ENCODE peak calls at places on chromosomes 7 and 10, in five cellular contexts. F is GM06990; E is H54; D is left cardiac atrium; Z is activated T-helper 2 cell treated with anti-CD3 and anti-CD28 coated beads, Interferon-gamma antibody, Interleukin-2, Interleukin-4, amounts not matched to agents 10 μg/mL and 5 μg/mL and 100 μg/mL, durations not matched to agents 14 hours and 24 hours and 36 hours. V is an unnamed sample.

GRCh38 chr10:33334170-33334838 is at the start of gene NRP1:
- DNase-seq in F (no peak), E (no peak), D (peak), Z (no peak), V (peak)

GRCh38 chr10:132372516-132373095 is 24.4 kb upstream of the PWWP2B start:
- DNase-seq in F (no peak), E (no peak), D (no peak), Z (no peak), V (no peak)

GRCh38 chr10:31875608-31876007 is 53.0 kb downstream of the ARHGAP12 start:
- DNase-seq in F (no peak), E (no peak), D (no peak), Z (no peak), V (peak)

GRCh38 chr7:5429857-5430611 is 6.4 kb upstream of the TNRC18 start:
- DNase-seq in F (no peak), E (no peak), D (no peak), Z (no peak), V (no peak)

GRCh38 chr7:123003539-123004126 is 8.1 kb upstream of the TAS2R16 start:
- DNase-seq in F (no peak), E (no peak), D (no peak), Z (no peak), V (no peak)

GRCh38 chr10:122446668-122447410 is 7.6 kb upstream of the ARMS2 start:
- DNase-seq in F (no peak), E (no peak), D (no peak), Z (no peak), V (no peak)

GRCh38 chr10:25531662-25532061 is 356.9 kb downstream of the GPR158 start:
- DNase-seq in F (no peak), E (no peak), D (no peak), Z (no peak), V (no peak)

GRCh38 chr10:62632071-62632809 is 172.3 kb upstream of the ADO start:
- DNase-seq in F (peak), E (no peak), D (peak), Z (peak), V (peak)

GRCh38 chr7:36283171-36283570 is 106.5 kb upstream of the ANLN start:
- DNase-seq in F (no peak), E (no peak), D (no peak), Z (no peak), V (no peak)

GRCh38 chr7:13106513-13106912 is 419.1 kb downstream of the ARL4A start:
- DNase-seq in F (no peak), E (no peak), D (no peak), Z (no peak), V (no peak)

GRCh38 chr10:55374060-55374459 is 573.0 kb upstream of the PCDH15 start:
- DNase-seq in F (no peak), E (no peak), D (peak), Z (no peak), V (no peak)

GRCh38 chr10:21526184-21526951 is 886 bp upstream of the SKIDA1 start:
- DNase-seq in F (peak), E (no peak), D (peak), Z (peak), V (peak)

GRCh38 chr7:12757443-12757842 is 70.0 kb downstream of the ARL4A start:
- DNase-seq in F (no peak), E (peak), D (no peak), Z (no peak), V (no peak)

GRCh38 chr7:100071018-100071723 is 10.4 kb downstream of the ZNF3 start:
- DNase-seq in F (no peak), E (no peak), D (no peak), Z (no peak), V (no peak)

GRCh38 chr7:101470668-101471067 is 108.0 kb downstream of the COL26A1 start:
- DNase-seq in F (no peak), E (no peak), D (no peak), Z (no peak), V (no peak)

GRCh38 chr7:132997505-132997904 is 84.4 kb downstream of the CHCHD3 start:
- DNase-seq in F (no peak), E (no peak), D (no peak), Z (no peak), V (no peak)

GRCh38 chr7:116876664-116877442 is 14.5 kb downstream of the CAPZA2 start:
- DNase-seq in F (no peak), E (no peak), D (peak), Z (no peak), V (no peak)

GRCh38 chr10:29109700-29110099 is 179.2 kb upstream of the LYZL1 start:
- DNase-seq in F (no peak), E (no peak), D (no peak), Z (no peak), V (no peak)

GRCh38 chr10:99858849-99859248 is 76.4 kb downstream of the ABCC2 start:
- DNase-seq in F (no peak), E (no peak), D (no peak), Z (no peak), V (no peak)

GRCh38 chr10:3763035-3763456 is 22.0 kb downstream of the KLF6 start:
- DNase-seq in F (no peak), E (no peak), D (no peak), Z (no peak), V (no peak)

GRCh38 chr7:20403356-20403755 is 72.7 kb downstream of the ITGB8 start:
- DNase-seq in F (no peak), E (no peak), D (peak), Z (no peak), V (no peak)

GRCh38 chr10:93859049-93859655 is 34.6 kb upstream of the SLC35G1 start:
- DNase-seq in F (no peak), E (no peak), D (no peak), Z (no peak), V (peak)

GRCh38 chr10:59387951-59388431 is 25.6 kb upstream of the FAM13C start:
- DNase-seq in F (no peak), E (peak), D (no peak), Z (no peak), V (no peak)

GRCh38 chr10:17064435-17064834 is 65.2 kb downstream of the CUBN start:
- DNase-seq in F (no peak), E (no peak), D (no peak), Z (no peak), V (no peak)

GRCh38 chr10:90652519-90652918 is 205.3 kb downstream of the HTR7 start:
- DNase-seq in F (no peak), E (no peak), D (no peak), Z (no peak), V (peak)

GRCh38 chr10:89566095-89566950 is 30.9 kb upstream of the SLC16A12 start:
- DNase-seq in F (no peak), E (no peak), D (no peak), Z (no peak), V (no peak)

GRCh38 chr7:130486114-130486962 is 5.5 kb upstream of the MEST start:
- DNase-seq in F (peak), E (no peak), D (peak), Z (peak), V (peak)

GRCh38 chr7:105800442-105800841 is 76.0 kb downstream of the ATXN7L1 start:
- DNase-seq in F (no peak), E (no peak), D (no peak), Z (no peak), V (peak)

GRCh38 chr7:2710256-2710655 is 22.3 kb downstream of the AMZ1 start:
- DNase-seq in F (peak), E (no peak), D (no peak), Z (no peak), V (peak)

GRCh38 chr7:129913428-129913827 is 39.3 kb downstream of the UBE2H start:
- DNase-seq in F (no peak), E (no peak), D (no peak), Z (no peak), V (no peak)

GRCh38 chr10:103512591-103513382 is 19.3 kb downstream of the NEURL1 start:
- DNase-seq in F (no peak), E (no peak), D (no peak), Z (no peak), V (no peak)